ENCODE peak calls at places on chromosome 19, in four cellular contexts. One of them, this sample, is unnamed. For H3K9me3, the result is how much of the 10 kb centered on the place peaks cover.

GRCh38 chr19:11265785-11266236 is 3.5 kb upstream of the DOCK6 start:
- DNase-seq in SK-N-SH: no peak
- DNase-seq in CD8-positive, alpha-beta T cell: no peak
- DNase-seq in gastrocnemius medialis: no peak
- DNase-seq in this sample: no peak

GRCh38 chr19:51372649-51373504 is at the start of gene NKG7:
- DNase-seq in gastrocnemius medialis: no peak
- DNase-seq in SK-N-SH: no peak
- DNase-seq in CD8-positive, alpha-beta T cell: peak
- DNase-seq in this sample: no peak

GRCh38 chr19:14450876-14451275 is 17.8 kb downstream of the PKN1 start:
- DNase-seq in gastrocnemius medialis: no peak
- DNase-seq in CD8-positive, alpha-beta T cell: no peak
- DNase-seq in SK-N-SH: no peak
- DNase-seq in this sample: no peak

GRCh38 chr19:57813919-57814504 is 701 bp downstream of the ZNF552 start:
- DNase-seq in gastrocnemius medialis: no peak
- DNase-seq in CD8-positive, alpha-beta T cell: no peak
- DNase-seq in SK-N-SH: no peak
- DNase-seq in this sample: no peak

GRCh38 chr19:45827459-45828093 is 12.5 kb upstream of the RSPH6A start:
- DNase-seq in SK-N-SH: no peak
- DNase-seq in CD8-positive, alpha-beta T cell: no peak
- DNase-seq in gastrocnemius medialis: no peak
- DNase-seq in this sample: no peak

GRCh38 chr19:10274589-10274988 is 3.7 kb downstream of the ICAM1 start:
- DNase-seq in SK-N-SH: no peak
- DNase-seq in CD8-positive, alpha-beta T cell: no peak
- DNase-seq in gastrocnemius medialis: no peak
- DNase-seq in this sample: no peak

GRCh38 chr19:14114854-14115253 is 2.7 kb downstream of the PRKACA start:
- DNase-seq in SK-N-SH: peak
- DNase-seq in gastrocnemius medialis: peak
- DNase-seq in CD8-positive, alpha-beta T cell: no peak
- DNase-seq in this sample: no peak

GRCh38 chr19:48770223-48770622 is 14.9 kb downstream of the FGF21 start:
- DNase-seq in CD8-positive, alpha-beta T cell: no peak
- DNase-seq in SK-N-SH: no peak
- DNase-seq in gastrocnemius medialis: no peak
- DNase-seq in this sample: no peak

GRCh38 chr19:38250821-38251563 is 5.2 kb downstream of the PPP1R14A start:
- DNase-seq in SK-N-SH: no peak
- DNase-seq in CD8-positive, alpha-beta T cell: no peak
- DNase-seq in gastrocnemius medialis: peak
- DNase-seq in this sample: peak

GRCh38 chr19:14972676-14973075 is 7.0 kb downstream of the SLC1A6 start:
- DNase-seq in SK-N-SH: peak
- DNase-seq in gastrocnemius medialis: no peak
- DNase-seq in CD8-positive, alpha-beta T cell: no peak
- DNase-seq in this sample: no peak

GRCh38 chr19:18883530-18884304 is 12.2 kb downstream of the CERS1 start:
- DNase-seq in gastrocnemius medialis: no peak
- DNase-seq in CD8-positive, alpha-beta T cell: no peak
- DNase-seq in SK-N-SH: no peak
- DNase-seq in this sample: no peak

GRCh38 chr19:7294571-7295212 is 478 bp upstream of the INSR start:
- DNase-seq in CD8-positive, alpha-beta T cell: no peak
- DNase-seq in SK-N-SH: peak
- DNase-seq in gastrocnemius medialis: peak
- DNase-seq in this sample: peak

GRCh38 chr19:861756-862528 is 2.5 kb downstream of the CFD start:
- DNase-seq in SK-N-SH: peak
- DNase-seq in CD8-positive, alpha-beta T cell: peak
- DNase-seq in gastrocnemius medialis: no peak
- DNase-seq in this sample: no peak

GRCh38 chr19:38464421-38465082 is 31.1 kb downstream of the RYR1 start:
- DNase-seq in CD8-positive, alpha-beta T cell: no peak
- DNase-seq in gastrocnemius medialis: no peak
- DNase-seq in SK-N-SH: no peak
- DNase-seq in this sample: no peak

GRCh38 chr19:40594657-40595077 is 6.5 kb upstream of the LTBP4 start:
- DNase-seq in gastrocnemius medialis: no peak
- DNase-seq in SK-N-SH: no peak
- DNase-seq in CD8-positive, alpha-beta T cell: no peak
- DNase-seq in this sample: no peak
- TF ChIP-seq CTCF in gastrocnemius medialis: no peak
- TF ChIP-seq CTCF in SK-N-SH: no peak
- TF ChIP-seq CTCF in CD8-positive, alpha-beta T cell: no peak
- TF ChIP-seq CTCF in this sample: no peak

DNA sequence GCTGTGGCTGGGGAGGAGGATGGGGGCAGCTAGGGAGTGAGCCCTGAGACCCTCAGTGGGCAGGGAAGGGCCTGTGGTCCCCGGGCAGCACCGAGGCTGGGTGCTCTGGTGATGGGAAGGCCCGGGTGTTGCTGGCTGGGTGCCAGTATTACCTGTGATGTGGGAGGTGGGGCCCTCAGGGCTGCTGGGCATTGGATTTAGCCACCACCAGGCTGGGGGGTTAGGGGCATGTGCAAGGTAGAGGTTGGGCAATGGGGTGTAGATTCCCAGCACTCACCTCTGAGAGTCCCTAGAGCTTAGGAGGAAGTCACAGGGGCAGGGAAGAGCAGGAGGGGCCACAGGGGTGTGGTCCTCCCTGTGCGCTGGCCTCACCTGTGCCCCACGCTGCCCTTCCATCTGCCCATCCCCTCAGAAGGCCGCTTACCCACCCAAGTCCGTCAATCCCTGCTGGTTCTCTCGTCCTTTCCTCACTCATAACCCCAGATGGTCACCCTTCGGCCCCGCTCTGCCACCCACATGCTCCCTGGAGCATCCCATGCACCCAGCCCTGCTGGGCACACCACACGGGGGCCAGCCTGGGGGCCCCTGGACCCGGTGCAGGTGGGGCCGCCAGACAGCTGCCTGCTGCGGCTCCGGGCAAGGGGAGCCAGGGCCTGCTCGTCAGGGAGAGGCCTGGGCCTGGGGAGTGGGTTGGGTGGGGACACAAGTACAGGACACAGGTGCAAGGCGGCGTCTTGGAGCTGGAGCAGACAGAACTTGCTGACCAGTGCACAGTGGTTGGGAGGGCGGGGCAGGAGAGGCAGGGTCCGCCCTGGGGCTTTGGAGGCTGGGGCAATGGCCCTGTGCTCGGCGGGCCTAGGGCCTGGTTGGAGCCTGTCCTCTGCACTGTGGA is 12.5 kb downstream of the EPN1 start:
- DNase-seq in gastrocnemius medialis: no peak
- DNase-seq in SK-N-SH: no peak
- DNase-seq in CD8-positive, alpha-beta T cell: no peak
- DNase-seq in this sample: no peak
- H3K9me3 ChIP-seq in gastrocnemius medialis: under half
- H3K9me3 ChIP-seq in SK-N-SH: under half
- H3K9me3 ChIP-seq in CD8-positive, alpha-beta T cell: under half
- H3K9me3 ChIP-seq in this sample: under half

GRCh38 chr19:28972144-28972543 is 240.8 kb downstream of the UQCRFS1 start:
- DNase-seq in CD8-positive, alpha-beta T cell: no peak
- DNase-seq in SK-N-SH: no peak
- DNase-seq in gastrocnemius medialis: no peak
- DNase-seq in this sample: no peak

GRCh38 chr19:28980236-28980868 is 232.6 kb downstream of the UQCRFS1 start:
- DNase-seq in SK-N-SH: no peak
- DNase-seq in CD8-positive, alpha-beta T cell: no peak
- DNase-seq in gastrocnemius medialis: no peak
- DNase-seq in this sample: no peak

GRCh38 chr19:28981994-28982393 is 231.0 kb downstream of the UQCRFS1 start:
- DNase-seq in SK-N-SH: no peak
- DNase-seq in CD8-positive, alpha-beta T cell: no peak
- DNase-seq in gastrocnemius medialis: no peak
- DNase-seq in this sample: no peak

DNA sequence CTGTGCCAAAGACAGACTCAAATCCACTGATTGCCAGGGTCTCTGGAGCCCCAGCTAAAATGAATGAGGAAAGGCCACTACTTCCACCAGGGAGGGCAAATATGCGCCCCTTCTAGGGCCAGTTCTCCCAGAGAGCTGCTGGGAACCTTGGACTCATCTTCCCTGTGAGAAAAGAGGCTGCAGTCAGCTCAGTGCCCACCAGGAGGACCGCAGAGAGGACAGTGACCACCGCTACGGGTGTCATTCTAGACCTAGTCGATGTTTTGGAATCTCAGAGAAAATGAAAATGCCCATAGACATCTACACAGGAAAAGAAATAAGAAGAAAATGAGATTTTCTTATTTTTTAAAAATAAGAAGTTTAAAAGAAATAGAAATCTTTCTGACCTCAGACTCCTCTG is 235.1 kb downstream of the UQCRFS1 start:
- DNase-seq in CD8-positive, alpha-beta T cell: no peak
- DNase-seq in SK-N-SH: no peak
- DNase-seq in gastrocnemius medialis: no peak
- DNase-seq in this sample: no peak
- TF ChIP-seq CTCF in CD8-positive, alpha-beta T cell: no peak
- TF ChIP-seq CTCF in SK-N-SH: peak
- TF ChIP-seq CTCF in gastrocnemius medialis: no peak
- TF ChIP-seq CTCF in this sample: no peak

GRCh38 chr19:56637976-56638555 is 4.9 kb upstream of the SMIM17 start:
- DNase-seq in gastrocnemius medialis: no peak
- DNase-seq in SK-N-SH: no peak
- DNase-seq in CD8-positive, alpha-beta T cell: no peak
- DNase-seq in this sample: peak

GRCh38 chr19:56633021-56633420 is 9.9 kb upstream of the SMIM17 start:
- DNase-seq in gastrocnemius medialis: no peak
- DNase-seq in SK-N-SH: no peak
- DNase-seq in CD8-positive, alpha-beta T cell: no peak
- DNase-seq in this sample: no peak
- H3K9me3 ChIP-seq in gastrocnemius medialis: under half
- H3K9me3 ChIP-seq in SK-N-SH: under half
- H3K9me3 ChIP-seq in CD8-positive, alpha-beta T cell: under half
- H3K9me3 ChIP-seq in this sample: under half

GRCh38 chr19:17421942-17422341 is 2.1 kb downstream of the MVB12A start:
- DNase-seq in SK-N-SH: no peak
- DNase-seq in CD8-positive, alpha-beta T cell: no peak
- DNase-seq in gastrocnemius medialis: no peak
- DNase-seq in this sample: no peak

GRCh38 chr19:17419154-17419490 is 725 bp upstream of the MVB12A start:
- DNase-seq in SK-N-SH: no peak
- DNase-seq in CD8-positive, alpha-beta T cell: no peak
- DNase-seq in gastrocnemius medialis: no peak
- DNase-seq in this sample: no peak

GRCh38 chr19:17419491-17420266 is at the start of gene MVB12A:
- DNase-seq in gastrocnemius medialis: peak
- DNase-seq in SK-N-SH: peak
- DNase-seq in CD8-positive, alpha-beta T cell: peak
- DNase-seq in this sample: peak

GRCh38 chr19:17418710-17419109 is 1.1 kb upstream of the MVB12A start:
- DNase-seq in CD8-positive, alpha-beta T cell: no peak
- DNase-seq in SK-N-SH: no peak
- DNase-seq in gastrocnemius medialis: no peak
- DNase-seq in this sample: no peak

DNA sequence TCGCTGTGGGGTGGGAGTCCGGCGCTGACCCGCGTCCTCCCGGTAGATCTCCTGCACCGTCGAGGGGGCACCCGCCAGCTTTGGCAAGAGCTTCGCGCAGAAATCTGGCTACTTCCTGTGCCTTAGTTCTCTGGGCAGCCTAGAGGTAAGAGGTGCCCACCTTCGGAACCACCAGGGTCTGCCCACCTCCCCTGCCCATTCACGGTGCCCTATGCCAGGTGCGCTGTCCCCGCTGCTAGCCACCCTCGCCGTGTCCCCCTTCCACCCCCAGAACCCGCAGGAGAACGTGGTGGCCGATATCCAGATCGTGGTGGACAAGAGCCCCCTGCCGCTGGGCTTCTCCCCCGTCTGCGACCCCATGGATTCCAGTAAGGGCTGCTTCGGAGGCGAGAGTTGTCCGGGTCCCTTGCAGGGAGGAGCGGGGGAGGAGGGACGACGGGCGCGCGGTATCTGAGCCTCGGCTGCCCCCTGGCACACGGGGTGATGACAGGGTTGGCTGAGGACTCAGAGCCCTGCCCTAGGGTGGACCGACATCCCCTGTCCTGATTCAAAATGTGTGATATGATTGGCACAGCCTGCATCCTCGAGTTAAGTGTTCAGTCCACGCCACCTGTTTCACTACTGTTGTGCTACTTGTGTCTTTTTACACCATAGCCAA is 549 bp downstream of the MVB12A start:
- DNase-seq in CD8-positive, alpha-beta T cell: no peak
- DNase-seq in gastrocnemius medialis: peak
- DNase-seq in SK-N-SH: peak
- DNase-seq in this sample: peak
- TF ChIP-seq CTCF in CD8-positive, alpha-beta T cell: no peak
- TF ChIP-seq CTCF in gastrocnemius medialis: no peak
- TF ChIP-seq CTCF in SK-N-SH: peak
- TF ChIP-seq CTCF in this sample: no peak

DNA sequence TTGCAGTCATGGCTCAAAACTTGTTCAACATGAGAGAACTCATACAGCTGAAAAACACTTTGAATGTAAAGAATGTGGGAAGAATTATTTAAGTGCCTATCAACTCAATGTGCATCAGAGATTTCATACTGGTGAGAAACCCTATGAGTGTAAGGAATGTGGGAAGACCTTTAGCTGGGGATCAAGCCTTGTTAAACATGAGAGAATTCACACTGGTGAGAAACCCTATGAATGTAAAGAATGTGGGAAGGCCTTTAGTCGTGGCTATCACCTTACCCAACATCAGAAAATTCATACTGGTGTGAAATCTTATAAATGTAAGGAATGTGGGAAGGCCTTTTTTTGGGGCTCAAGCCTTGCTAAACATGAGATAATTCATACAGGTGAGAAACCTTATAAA is 20.1 kb downstream of the ZNF283 start:
- DNase-seq in gastrocnemius medialis: no peak
- DNase-seq in CD8-positive, alpha-beta T cell: no peak
- DNase-seq in SK-N-SH: no peak
- DNase-seq in this sample: no peak
- H3K9me3 ChIP-seq in gastrocnemius medialis: under half
- H3K9me3 ChIP-seq in CD8-positive, alpha-beta T cell: half or more
- H3K9me3 ChIP-seq in SK-N-SH: under half
- H3K9me3 ChIP-seq in this sample: half or more

GRCh38 chr19:23996549-23996948 is 81.9 kb downstream of the ZNF726 start:
- DNase-seq in SK-N-SH: peak
- DNase-seq in gastrocnemius medialis: no peak
- DNase-seq in CD8-positive, alpha-beta T cell: no peak
- DNase-seq in this sample: no peak
- TF ChIP-seq CTCF in SK-N-SH: peak
- TF ChIP-seq CTCF in gastrocnemius medialis: peak
- TF ChIP-seq CTCF in CD8-positive, alpha-beta T cell: peak
- TF ChIP-seq CTCF in this sample: no peak

DNA sequence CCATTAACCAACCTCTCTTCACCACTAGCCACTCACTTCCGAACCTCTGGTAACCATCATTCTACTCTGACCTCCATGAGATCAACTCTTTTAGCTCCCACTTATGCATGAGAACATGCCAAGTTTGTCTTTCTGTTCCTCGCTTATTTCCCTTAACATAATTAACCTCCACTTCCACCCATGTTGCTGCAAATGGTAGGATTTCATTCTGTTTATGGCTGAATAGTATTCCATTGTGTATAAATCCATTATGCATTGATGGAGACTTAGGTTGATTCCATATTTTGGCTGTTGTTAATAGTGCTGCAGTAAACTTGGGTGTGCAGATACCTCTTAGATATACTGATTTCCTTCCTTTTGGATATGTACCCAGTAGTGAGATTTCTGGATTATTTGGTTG is 30.2 kb downstream of the ZNF382 start:
- DNase-seq in gastrocnemius medialis: no peak
- DNase-seq in SK-N-SH: no peak
- DNase-seq in CD8-positive, alpha-beta T cell: no peak
- DNase-seq in this sample: no peak
- H3K9me3 ChIP-seq in gastrocnemius medialis: half or more
- H3K9me3 ChIP-seq in SK-N-SH: under half
- H3K9me3 ChIP-seq in CD8-positive, alpha-beta T cell: half or more
- H3K9me3 ChIP-seq in this sample: under half

This sample was measured in tibial artery.